ENCODE peak calls at places on chromosomes 7 and 10, in eight cellular contexts. One of them, this sample, is unnamed.

GRCh38 chr7:2585446-2585845 is 26.7 kb downstream of the IQCE start:
- DNase-seq in GM13977: no peak
- DNase-seq in cardiac fibroblast: no peak
- DNase-seq in AG04450: no peak
- DNase-seq in heart left ventricle: no peak
- DNase-seq in GM23338: no peak
- DNase-seq in tibial artery: no peak
- DNase-seq in bronchial epithelial cell: no peak
- DNase-seq in this sample: no peak

GRCh38 chr10:51397244-51397643 is 302.2 kb downstream of the CSTF2T start:
- DNase-seq in tibial artery: no peak
- DNase-seq in GM13977: no peak
- DNase-seq in heart left ventricle: no peak
- DNase-seq in GM23338: no peak
- DNase-seq in AG04450: no peak
- DNase-seq in bronchial epithelial cell: no peak
- DNase-seq in cardiac fibroblast: no peak
- DNase-seq in this sample: no peak

GRCh38 chr10:79483948-79484347 is 28.4 kb upstream of the EIF5AL1 start:
- DNase-seq in cardiac fibroblast: peak; percentile 62
- DNase-seq in AG04450: no peak
- DNase-seq in heart left ventricle: peak; percentile 67
- DNase-seq in GM13977: no peak
- DNase-seq in GM23338: no peak
- DNase-seq in bronchial epithelial cell: no peak
- DNase-seq in tibial artery: peak; percentile 77
- DNase-seq in this sample: no peak

GRCh38 chr7:32536585-32536984 is 41.3 kb downstream of the AVL9 start:
- DNase-seq in GM23338: no peak
- DNase-seq in heart left ventricle: no peak
- DNase-seq in cardiac fibroblast: peak; percentile 65
- DNase-seq in AG04450: peak; percentile 7
- DNase-seq in bronchial epithelial cell: peak; percentile 80
- DNase-seq in tibial artery: no peak
- DNase-seq in GM13977: no peak
- DNase-seq in this sample: no peak

GRCh38 chr10:61052469-61053205 is 108.7 kb upstream of the RHOBTB1 start:
- DNase-seq in GM13977: no peak
- DNase-seq in GM23338: peak; percentile 60
- DNase-seq in bronchial epithelial cell: no peak
- DNase-seq in heart left ventricle: no peak
- DNase-seq in tibial artery: no peak
- DNase-seq in AG04450: no peak
- DNase-seq in cardiac fibroblast: no peak
- DNase-seq in this sample: no peak

GRCh38 chr10:78310481-78311080 is 276.9 kb downstream of the RPS24 start:
- DNase-seq in heart left ventricle: no peak
- DNase-seq in GM23338: no peak
- DNase-seq in GM13977: no peak
- DNase-seq in tibial artery: no peak
- DNase-seq in bronchial epithelial cell: no peak
- DNase-seq in AG04450: no peak
- DNase-seq in cardiac fibroblast: no peak
- DNase-seq in this sample: no peak

GRCh38 chr7:42527004-42527403 is 290.0 kb upstream of the GLI3 start:
- DNase-seq in GM23338: peak; percentile 6
- DNase-seq in AG04450: no peak
- DNase-seq in cardiac fibroblast: no peak
- DNase-seq in GM13977: no peak
- DNase-seq in bronchial epithelial cell: no peak
- DNase-seq in heart left ventricle: no peak
- DNase-seq in tibial artery: no peak
- DNase-seq in this sample: no peak

GRCh38 chr7:152709307-152710133 is 33.6 kb upstream of the XRCC2 start:
- DNase-seq in AG04450: no peak
- DNase-seq in bronchial epithelial cell: peak; percentile 76
- DNase-seq in tibial artery: no peak
- DNase-seq in GM13977: no peak
- DNase-seq in heart left ventricle: no peak
- DNase-seq in cardiac fibroblast: no peak
- DNase-seq in GM23338: no peak
- DNase-seq in this sample: no peak

GRCh38 chr10:109664554-109664953 is 258.8 kb downstream of the XPNPEP1 start:
- DNase-seq in bronchial epithelial cell: no peak
- DNase-seq in tibial artery: no peak
- DNase-seq in heart left ventricle: no peak
- DNase-seq in cardiac fibroblast: no peak
- DNase-seq in AG04450: no peak
- DNase-seq in GM13977: no peak
- DNase-seq in GM23338: no peak
- DNase-seq in this sample: no peak

GRCh38 chr10:74827694-74828093 is 1.3 kb downstream of the KAT6B start:
- DNase-seq in AG04450: no peak
- DNase-seq in bronchial epithelial cell: no peak
- DNase-seq in GM23338: no peak
- DNase-seq in tibial artery: no peak
- DNase-seq in GM13977: no peak
- DNase-seq in cardiac fibroblast: no peak
- DNase-seq in heart left ventricle: no peak
- DNase-seq in this sample: no peak

GRCh38 chr10:23294638-23295247 is 49.9 kb downstream of the C10orf67 start:
- DNase-seq in GM23338: peak; percentile 62
- DNase-seq in cardiac fibroblast: peak; percentile 28
- DNase-seq in tibial artery: no peak
- DNase-seq in GM13977: no peak
- DNase-seq in bronchial epithelial cell: peak; percentile 23
- DNase-seq in heart left ventricle: no peak
- DNase-seq in AG04450: no peak
- DNase-seq in this sample: no peak

GRCh38 chr10:123021517-123021916 is 12.7 kb downstream of the ACADSB start:
- DNase-seq in tibial artery: no peak
- DNase-seq in GM13977: no peak
- DNase-seq in GM23338: no peak
- DNase-seq in bronchial epithelial cell: peak; percentile 29
- DNase-seq in heart left ventricle: no peak
- DNase-seq in cardiac fibroblast: peak; percentile 33
- DNase-seq in AG04450: no peak
- DNase-seq in this sample: no peak

GRCh38 chr7:74453321-74454011 is at the start of gene GTF2IRD1:
- DNase-seq in tibial artery: peak; percentile 91
- DNase-seq in GM13977: peak; percentile 84
- DNase-seq in GM23338: peak; percentile 89
- DNase-seq in AG04450: peak; percentile 44
- DNase-seq in bronchial epithelial cell: peak; percentile 30
- DNase-seq in cardiac fibroblast: peak; percentile 83
- DNase-seq in heart left ventricle: peak; percentile 75
- DNase-seq in this sample: no peak

GRCh38 chr7:27812706-27813105 is 72.7 kb downstream of the TAX1BP1 start:
- DNase-seq in bronchial epithelial cell: no peak
- DNase-seq in heart left ventricle: no peak
- DNase-seq in AG04450: no peak
- DNase-seq in cardiac fibroblast: no peak
- DNase-seq in GM13977: no peak
- DNase-seq in GM23338: no peak
- DNase-seq in tibial artery: no peak
- DNase-seq in this sample: no peak

GRCh38 chr10:99125879-99126278 is 109.8 kb downstream of the HPSE2 start:
- DNase-seq in cardiac fibroblast: no peak
- DNase-seq in GM23338: no peak
- DNase-seq in bronchial epithelial cell: no peak
- DNase-seq in tibial artery: no peak
- DNase-seq in GM13977: no peak
- DNase-seq in AG04450: no peak
- DNase-seq in heart left ventricle: no peak
- DNase-seq in this sample: no peak

GRCh38 chr10:69629897-69630650 is at the start of gene FAM241B:
- DNase-seq in AG04450: no peak
- DNase-seq in tibial artery: peak; percentile 79
- DNase-seq in bronchial epithelial cell: peak; percentile 52
- DNase-seq in heart left ventricle: peak; percentile 63
- DNase-seq in GM13977: peak; percentile 93
- DNase-seq in cardiac fibroblast: peak; percentile 20
- DNase-seq in GM23338: peak; percentile 87
- DNase-seq in this sample: no peak

GRCh38 chr10:50585921-50586739 is 37.6 kb downstream of the SGMS1 start:
- DNase-seq in GM13977: no peak
- DNase-seq in bronchial epithelial cell: peak; percentile 74
- DNase-seq in cardiac fibroblast: peak; percentile 55
- DNase-seq in GM23338: no peak
- DNase-seq in tibial artery: no peak
- DNase-seq in AG04450: no peak
- DNase-seq in heart left ventricle: no peak
- DNase-seq in this sample: no peak

GRCh38 chr10:107548301-107548700 is 383.8 kb upstream of the SORCS1 start:
- DNase-seq in heart left ventricle: no peak
- DNase-seq in AG04450: no peak
- DNase-seq in tibial artery: no peak
- DNase-seq in bronchial epithelial cell: no peak
- DNase-seq in GM13977: no peak
- DNase-seq in GM23338: peak; percentile 32
- DNase-seq in cardiac fibroblast: peak; percentile 8
- DNase-seq in this sample: no peak

DNA sequence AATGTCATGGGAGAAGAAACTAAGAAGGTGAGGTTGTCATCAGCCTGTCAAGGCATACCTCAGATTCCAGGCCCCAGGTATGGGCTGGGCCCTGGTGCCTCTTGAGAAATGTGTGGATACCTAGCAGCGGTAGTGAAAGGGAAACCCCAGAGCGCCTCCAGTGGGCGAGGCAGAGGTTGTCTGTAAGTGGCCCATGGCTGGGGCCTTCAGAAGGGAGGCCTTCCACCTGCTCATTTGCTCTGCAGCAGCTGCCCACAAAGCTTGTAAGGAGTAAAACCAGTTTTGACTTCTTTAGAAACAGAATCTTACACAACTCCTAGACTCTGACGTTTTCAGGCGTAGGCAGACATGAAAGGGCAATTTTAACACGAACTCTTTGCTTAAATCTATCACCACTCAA is 509.9 kb downstream of the PARD3 start:
- DNase-seq in GM23338: peak; percentile 96
- DNase-seq in heart left ventricle: no peak
- DNase-seq in cardiac fibroblast: no peak
- DNase-seq in bronchial epithelial cell: peak; percentile 87
- DNase-seq in GM13977: peak; percentile 21
- DNase-seq in tibial artery: no peak
- DNase-seq in AG04450: no peak
- DNase-seq in this sample: no peak
- TF ChIP-seq CTCF in GM23338: peak; percentile 71
- TF ChIP-seq CTCF in heart left ventricle: no peak
- TF ChIP-seq CTCF in cardiac fibroblast: no peak
- TF ChIP-seq CTCF in bronchial epithelial cell: peak; percentile 79
- TF ChIP-seq CTCF in GM13977: peak; percentile 43
- TF ChIP-seq CTCF in tibial artery: no peak
- TF ChIP-seq CTCF in AG04450: peak; percentile 20
- TF ChIP-seq CTCF in this sample: no peak

DNA sequence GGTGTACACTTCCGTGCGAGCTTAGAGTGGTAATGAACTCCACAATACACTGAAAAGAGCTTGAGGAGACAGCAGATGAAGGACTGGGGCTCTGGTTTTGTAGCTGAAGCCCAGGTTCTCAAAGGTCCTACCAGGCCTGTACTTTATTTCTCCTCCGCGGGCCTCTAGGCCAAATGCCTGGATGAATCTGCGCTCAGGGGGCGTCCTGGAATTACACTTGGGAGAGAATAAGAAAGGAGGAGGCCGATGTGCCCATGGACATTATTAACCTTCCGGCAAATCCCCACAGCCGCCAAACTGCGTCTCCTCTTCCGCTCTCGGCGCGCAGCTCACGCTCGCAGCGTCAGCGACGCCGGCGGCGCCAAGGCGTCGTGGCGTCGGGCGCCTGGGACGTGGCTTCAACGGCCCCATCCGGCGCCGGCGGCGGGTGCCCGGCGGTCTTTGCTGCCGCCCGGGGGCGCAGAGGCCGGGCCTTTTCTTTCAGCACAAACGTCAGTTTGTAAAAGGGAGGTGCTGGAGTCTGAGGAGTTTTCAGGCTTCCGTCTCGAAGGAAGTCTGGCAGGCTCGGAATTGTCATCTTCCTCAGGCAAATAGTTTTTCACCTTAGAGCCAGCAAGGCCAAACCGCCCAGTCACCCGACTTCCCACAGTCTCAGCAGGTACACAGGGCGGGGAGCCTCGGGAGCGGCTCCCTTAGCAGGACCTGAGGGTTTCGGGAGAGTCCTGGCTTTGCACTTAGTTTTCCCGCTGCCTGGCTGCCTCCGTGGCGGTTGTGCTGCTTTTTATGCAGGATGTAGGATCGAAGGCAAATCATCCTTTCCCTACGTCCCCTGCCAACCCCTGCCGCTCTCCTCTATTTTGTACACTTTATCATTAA is at the start of gene CCDC7:
- DNase-seq in heart left ventricle: peak; percentile 89
- DNase-seq in GM13977: peak; percentile 87
- DNase-seq in AG04450: peak; percentile 52
- DNase-seq in bronchial epithelial cell: peak; percentile 77
- DNase-seq in GM23338: peak; percentile 88
- DNase-seq in tibial artery: peak; percentile 92
- DNase-seq in cardiac fibroblast: peak; percentile 92
- DNase-seq in this sample: peak; percentile 57
- TF ChIP-seq CTCF in heart left ventricle: peak; percentile 60
- TF ChIP-seq CTCF in GM13977: peak; percentile 60
- TF ChIP-seq CTCF in AG04450: peak; percentile 51
- TF ChIP-seq CTCF in bronchial epithelial cell: peak; percentile 31
- TF ChIP-seq CTCF in GM23338: peak; percentile 24
- TF ChIP-seq CTCF in tibial artery: peak; percentile 51
- TF ChIP-seq CTCF in cardiac fibroblast: peak; percentile 27
- TF ChIP-seq CTCF in this sample: peak; percentile 49

DNA sequence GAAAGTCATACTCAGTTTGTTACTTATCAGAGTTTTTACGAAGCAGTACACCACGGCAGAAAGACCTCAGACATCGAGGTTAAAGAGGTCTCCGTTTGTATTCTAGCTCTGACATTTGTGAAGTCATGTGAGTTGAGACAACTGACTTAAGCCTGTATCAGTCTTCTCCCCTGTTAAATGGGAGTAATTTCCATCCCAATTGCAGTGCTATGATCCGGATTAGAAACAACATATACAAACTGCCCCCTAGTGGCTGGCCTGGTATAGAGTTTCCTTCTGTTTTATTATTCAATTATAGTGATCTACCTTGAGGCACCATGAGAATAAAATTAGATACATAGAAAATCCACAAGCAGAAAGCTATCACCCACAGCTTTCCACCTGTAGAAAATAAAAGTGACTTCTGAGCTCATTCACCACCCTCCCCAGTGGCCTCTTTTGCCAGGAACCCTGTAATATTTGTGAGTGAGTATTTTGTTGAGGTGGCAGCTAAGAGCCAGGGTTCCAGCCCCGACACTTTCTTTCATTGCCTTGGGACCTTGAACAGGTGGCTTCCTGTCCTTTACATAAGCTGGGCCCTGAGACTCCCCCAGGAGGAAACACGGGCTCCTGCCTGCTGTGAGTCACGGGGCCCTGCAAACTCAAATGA is 607.2 kb upstream of the MGMT start:
- DNase-seq in heart left ventricle: no peak
- DNase-seq in cardiac fibroblast: peak; percentile 53
- DNase-seq in GM23338: peak; percentile 75
- DNase-seq in AG04450: no peak
- DNase-seq in bronchial epithelial cell: no peak
- DNase-seq in tibial artery: no peak
- DNase-seq in GM13977: peak; percentile 54
- DNase-seq in this sample: no peak
- TF ChIP-seq CTCF in heart left ventricle: peak; percentile 59
- TF ChIP-seq CTCF in cardiac fibroblast: peak; percentile 30
- TF ChIP-seq CTCF in GM23338: peak; percentile 82
- TF ChIP-seq CTCF in AG04450: no peak
- TF ChIP-seq CTCF in bronchial epithelial cell: peak; percentile 23
- TF ChIP-seq CTCF in tibial artery: peak; percentile 16
- TF ChIP-seq CTCF in GM13977: peak; percentile 63
- TF ChIP-seq CTCF in this sample: peak; percentile 55

GRCh38 chr10:15824498-15824897 is 35.8 kb downstream of the MINDY3 start:
- DNase-seq in heart left ventricle: no peak
- DNase-seq in AG04450: no peak
- DNase-seq in tibial artery: no peak
- DNase-seq in GM23338: no peak
- DNase-seq in cardiac fibroblast: peak; percentile 56
- DNase-seq in GM13977: no peak
- DNase-seq in bronchial epithelial cell: peak; percentile 52
- DNase-seq in this sample: no peak
- TF ChIP-seq CTCF in heart left ventricle: peak; percentile 54
- TF ChIP-seq CTCF in AG04450: peak; percentile 50
- TF ChIP-seq CTCF in tibial artery: peak; percentile 61
- TF ChIP-seq CTCF in GM23338: peak; percentile 54
- TF ChIP-seq CTCF in cardiac fibroblast: peak; percentile 32
- TF ChIP-seq CTCF in GM13977: peak; percentile 42
- TF ChIP-seq CTCF in bronchial epithelial cell: no peak
- TF ChIP-seq CTCF in this sample: peak; percentile 75